ENCODE peak calls at places on chromosomes 6 and 20, in six cellular contexts. H is ascending aorta, A is adrenal gland, U is cardiac muscle cell, C is epithelial cell of esophagus, B is cardiac fibroblast. I is an unnamed sample.
A peak's percentile ranks its signal among the peaks of the same experiment; 100 is the strongest.

GRCh38 chr6:140237251-140237650 is 862.8 kb upstream of the CITED2 start:
- DNase-seq in H (no peak), A (no peak), U (no peak), C (no peak), B (no peak), I (no peak)

GRCh38 chr6:101513181-101513580 is 119.7 kb downstream of the GRIK2 start:
- DNase-seq in H (no peak), A (no peak), U (no peak), C (no peak), B (no peak), I (no peak)

GRCh38 chr6:24927234-24927955 is 8.4 kb downstream of the RIPOR2 start:
- DNase-seq in H (no peak), A (no peak), U (no peak), C (no peak), B (no peak), I (no peak)

GRCh38 chr6:100565439-100566104 is 100.9 kb upstream of the SIM1 start:
- DNase-seq in H (no peak), A (no peak), U (no peak), C (no peak), B (no peak), I (no peak)

GRCh38 chr6:160042014-160042773 is 73.3 kb downstream of the IGF2R start:
- DNase-seq in H (no peak), A (no peak), U (no peak), C (peak; percentile 90), B (peak; percentile 38), I (peak; percentile 90)

GRCh38 chr6:81979329-81979728 is 226.8 kb upstream of the TENT5A start:
- DNase-seq in H (no peak), A (no peak), U (no peak), C (no peak), B (no peak), I (no peak)

GRCh38 chr6:57310817-57311157 is 6.6 kb upstream of the PRIM2 start:
- DNase-seq in H (no peak), A (no peak), U (no peak), C (no peak), B (no peak), I (no peak)

GRCh38 chr20:23363257-23363649 is 1.3 kb downstream of the GZF1 start:
- DNase-seq in H (no peak), A (peak; percentile 79), U (no peak), C (no peak), B (no peak), I (no peak)

GRCh38 chr6:119129148-119129967 is 50.9 kb upstream of the FAM184A start:
- DNase-seq in H (no peak), A (no peak), U (peak; percentile 74), C (peak; percentile 77), B (peak; percentile 88), I (peak; percentile 81)

GRCh38 chr6:151059612-151060095 is 180.1 kb upstream of the AKAP12 start:
- DNase-seq in H (no peak), A (peak; percentile 53), U (no peak), C (no peak), B (peak; percentile 56), I (peak; percentile 43)

GRCh38 chr6:87102296-87102695 is 7.4 kb upstream of the CGA start:
- DNase-seq in H (no peak), A (no peak), U (peak; percentile 58), C (no peak), B (no peak), I (no peak)

GRCh38 chr6:41685641-41686380 is 47.5 kb downstream of the MDFI start:
- DNase-seq in H (no peak), A (no peak), U (no peak), C (no peak), B (no peak), I (no peak)

GRCh38 chr6:18990313-18990978 is 603.3 kb downstream of the RNF144B start:
- DNase-seq in H (no peak), A (peak; percentile 78), U (peak; percentile 89), C (peak; percentile 66), B (peak; percentile 52), I (peak; percentile 76)

GRCh38 chr6:31058128-31058894 is 48.0 kb downstream of the MUC22 start:
- DNase-seq in H (no peak), A (no peak), U (peak; percentile 28), C (peak; percentile 96), B (peak; percentile 84), I (peak; percentile 91)

GRCh38 chr20:40868568-40869223 is 159.9 kb upstream of the TOP1 start:
- DNase-seq in H (peak; percentile 29), A (peak; percentile 77), U (no peak), C (no peak), B (peak; percentile 93), I (peak; percentile 24)

GRCh38 chr6:127342296-127342945 is 988 bp downstream of the ECHDC1 start:
- DNase-seq in H (no peak), A (no peak), U (peak; percentile 43), C (no peak), B (peak; percentile 65), I (peak; percentile 21)

GRCh38 chr20:1734269-1734858 is 76.8 kb upstream of the SIRPG start:
- DNase-seq in H (no peak), A (no peak), U (no peak), C (peak; percentile 44), B (no peak), I (peak; percentile 52)
- TF ChIP-seq CTCF in H (no peak), A (no peak), U (no peak), C (peak; percentile 26), B (no peak), I (peak; percentile 48)

GRCh38 chr6:38018755-38019165 is 199.2 kb downstream of the ZFAND3 start:
- DNase-seq in H (no peak), A (no peak), U (no peak), C (no peak), B (no peak), I (no peak)
- TF ChIP-seq CTCF in H (no peak), A (no peak), U (no peak), C (no peak), B (no peak), I (no peak)

GRCh38 chr20:17858450-17859001 is 110.1 kb downstream of the SNX5 start:
- DNase-seq in H (no peak), A (no peak), U (no peak), C (no peak), B (no peak), I (no peak)

GRCh38 chr20:17857639-17858449 is 110.8 kb downstream of the SNX5 start:
- DNase-seq in H (no peak), A (no peak), U (no peak), C (peak; percentile 86), B (no peak), I (no peak)

GRCh38 chr20:17860306-17861197 is 108.0 kb downstream of the SNX5 start:
- DNase-seq in H (no peak), A (no peak), U (no peak), C (no peak), B (no peak), I (no peak)

GRCh38 chr20:17859002-17859615 is 109.5 kb downstream of the SNX5 start:
- DNase-seq in H (no peak), A (no peak), U (no peak), C (no peak), B (no peak), I (no peak)

DNA sequence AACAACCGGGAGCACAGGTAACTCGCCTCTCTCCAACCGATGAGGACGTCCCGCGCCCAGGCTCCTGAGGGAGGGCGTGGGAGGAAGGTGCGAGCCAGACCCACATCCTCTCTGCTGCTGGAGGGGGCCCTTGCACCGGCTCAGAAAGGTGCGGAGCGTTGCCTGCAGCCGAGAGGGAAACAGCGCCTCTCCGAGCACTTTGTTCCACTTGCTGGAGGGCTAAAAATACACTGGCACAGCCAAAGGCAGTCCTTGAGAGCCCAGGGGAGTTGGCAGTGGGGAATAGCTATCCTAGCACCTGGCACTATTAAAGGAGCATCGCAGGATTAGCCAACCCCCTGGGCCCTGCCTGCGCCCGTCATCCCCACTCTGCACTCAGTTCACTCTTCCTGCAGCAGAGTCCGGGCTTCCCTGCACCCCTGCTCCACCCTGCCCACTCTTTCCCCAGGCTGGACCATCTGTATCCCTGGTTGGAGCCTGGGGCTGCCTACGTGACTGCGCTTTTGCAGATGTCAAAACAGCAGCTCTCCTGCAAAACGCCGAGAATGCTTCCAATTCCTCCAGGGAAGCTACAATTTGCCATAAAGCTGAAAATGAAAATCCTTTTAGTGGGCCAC is 108.9 kb downstream of the SNX5 start:
- DNase-seq in H (no peak), A (peak; percentile 63), U (peak; percentile 71), C (no peak), B (no peak), I (no peak)
- TF ChIP-seq CTCF in H (no peak), A (no peak), U (no peak), C (no peak), B (no peak), I (no peak)

GRCh38 chr6:53066874-53067273 is 1.7 kb downstream of the FBXO9 start:
- DNase-seq in H (no peak), A (no peak), U (no peak), C (no peak), B (no peak), I (no peak)

GRCh38 chr6:53062369-53062639 is 2.9 kb upstream of the FBXO9 start:
- DNase-seq in H (no peak), A (no peak), U (no peak), C (no peak), B (no peak), I (no peak)

GRCh38 chr6:53066059-53066406 is 829 bp downstream of the FBXO9 start:
- DNase-seq in H (no peak), A (peak; percentile 80), U (no peak), C (peak; percentile 40), B (peak; percentile 37), I (peak; percentile 35)

GRCh38 chr6:53065266-53066058 is at the start of gene FBXO9:
- DNase-seq in H (peak; percentile 9), A (no peak), U (peak; percentile 84), C (peak; percentile 56), B (peak; percentile 59), I (no peak)

GRCh38 chr6:53064726-53065265 is 408 bp upstream of the FBXO9 start:
- DNase-seq in H (peak; percentile 95), A (peak; percentile 99), U (peak; percentile 98), C (peak; percentile 99), B (peak; percentile 98), I (peak; percentile 98)
- TF ChIP-seq CTCF in H (no peak), A (no peak), U (no peak), C (peak; percentile 21), B (peak; percentile 6), I (no peak)

GRCh38 chr6:14082287-14082686 is 35.3 kb upstream of the CD83 start:
- DNase-seq in H (no peak), A (no peak), U (no peak), C (no peak), B (no peak), I (no peak)

GRCh38 chr6:14083262-14083661 is 34.3 kb upstream of the CD83 start:
- DNase-seq in H (no peak), A (no peak), U (no peak), C (no peak), B (no peak), I (no peak)

GRCh38 chr6:14084388-14084787 is 33.2 kb upstream of the CD83 start:
- DNase-seq in H (no peak), A (no peak), U (no peak), C (no peak), B (no peak), I (no peak)

GRCh38 chr6:14085176-14085787 is 32.3 kb upstream of the CD83 start:
- DNase-seq in H (no peak), A (no peak), U (no peak), C (peak; percentile 36), B (no peak), I (no peak)

DNA sequence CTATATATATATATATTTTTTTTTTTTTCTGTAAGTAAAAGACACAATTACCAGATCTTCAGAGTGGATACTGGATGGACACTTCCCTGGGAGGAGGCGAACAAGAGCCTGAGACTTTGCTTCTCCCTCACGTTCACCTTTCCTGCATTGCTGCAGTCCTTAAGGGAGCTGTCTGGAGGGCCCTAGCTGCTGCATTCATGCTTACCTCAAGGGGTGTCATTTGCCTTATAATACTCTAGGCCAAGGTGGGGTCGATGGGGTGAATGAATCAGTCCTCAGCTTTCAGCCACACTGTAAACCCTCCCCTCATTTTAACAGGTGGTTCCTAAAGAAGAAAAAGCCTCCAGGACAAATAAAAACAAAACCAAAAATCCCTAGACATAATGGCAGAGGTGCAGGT is 34.8 kb upstream of the CD83 start:
- DNase-seq in H (no peak), A (no peak), U (no peak), C (no peak), B (no peak), I (no peak)
- TF ChIP-seq CTCF in H (no peak), A (no peak), U (no peak), C (no peak), B (no peak), I (no peak)

I was measured in MCF 10A.